ENCODE peak calls at places on chromosomes 1 and 21, in ten cellular contexts. B is aorta, W is WTC11, Y is astrocyte of the cerebellum, U is posterior cingulate gyrus, V is GDM1, J is HL-60, C is hypothalamus, N is PC-3, S is mammary epithelial cell. G is an unnamed sample.

GRCh38 chr1:216075339-216075738 is 347.9 kb downstream of the USH2A start:
- DNase-seq in B (no peak), W (no peak), Y (no peak), U (no peak), V (no peak), J (no peak), C (no peak), N (peak), S (no peak), G (no peak)

GRCh38 chr1:231695439-231696255 is 69.1 kb downstream of the DISC1 start:
- DNase-seq in B (no peak), W (no peak), Y (no peak), U (peak), V (no peak), J (no peak), C (peak), N (no peak), S (no peak), G (no peak)

GRCh38 chr1:93358293-93358692 is 12.6 kb downstream of the DR1 start:
- DNase-seq in B (no peak), W (peak), Y (no peak), U (no peak), V (no peak), J (no peak), C (no peak), N (no peak), S (no peak), G (no peak)

GRCh38 chr1:102834688-102835320 is 273.5 kb downstream of the COL11A1 start:
- DNase-seq in B (no peak), W (no peak), Y (no peak), U (no peak), V (no peak), J (no peak), C (no peak), N (peak), S (no peak), G (no peak)

GRCh38 chr1:157170677-157171515 is 32.7 kb upstream of the ETV3 start:
- DNase-seq in B (no peak), W (peak), Y (no peak), U (no peak), V (peak), J (no peak), C (no peak), N (peak), S (peak), G (peak)

GRCh38 chr21:38467911-38468310 is 30.4 kb downstream of the ERG start:
- DNase-seq in B (no peak), W (peak), Y (no peak), U (no peak), V (no peak), J (no peak), C (no peak), N (no peak), S (peak), G (peak)

GRCh38 chr1:8120693-8121260 is 94.7 kb upstream of the ERRFI1 start:
- DNase-seq in B (peak), W (no peak), Y (no peak), U (no peak), V (no peak), J (no peak), C (no peak), N (peak), S (peak), G (peak)

GRCh38 chr1:169868978-169869377 is 24.7 kb downstream of the SCYL3 start:
- DNase-seq in B (no peak), W (no peak), Y (no peak), U (no peak), V (no peak), J (no peak), C (no peak), N (peak), S (no peak), G (no peak)

GRCh38 chr1:232880354-232880753 is 70.1 kb upstream of the NTPCR start:
- DNase-seq in B (no peak), W (peak), Y (no peak), U (peak), V (no peak), J (no peak), C (peak), N (peak), S (peak), G (peak)

GRCh38 chr1:8182034-8182761 is 135.7 kb upstream of the SLC45A1 start:
- DNase-seq in B (no peak), W (no peak), Y (no peak), U (no peak), V (no peak), J (no peak), C (no peak), N (peak), S (peak), G (no peak)

GRCh38 chr21:34205811-34206635 is 132.6 kb downstream of the MRPS6 start:
- DNase-seq in B (no peak), W (no peak), Y (peak), U (no peak), V (no peak), J (no peak), C (no peak), N (peak), S (no peak), G (peak)

GRCh38 chr1:220278991-220279390 is 6.7 kb upstream of the RAB3GAP2 start:
- DNase-seq in B (no peak), W (no peak), Y (peak), U (no peak), V (no peak), J (no peak), C (no peak), N (no peak), S (peak), G (no peak)

GRCh38 chr1:218297867-218298266 is 12.8 kb downstream of the RRP15 start:
- DNase-seq in B (no peak), W (no peak), Y (no peak), U (no peak), V (no peak), J (no peak), C (no peak), N (peak), S (no peak), G (no peak)

GRCh38 chr21:25369524-25370300 is 237.6 kb downstream of the MRPL39 start:
- DNase-seq in B (no peak), W (no peak), Y (peak), U (no peak), V (no peak), J (no peak), C (no peak), N (peak), S (no peak), G (no peak)

GRCh38 chr21:41817228-41817627 is 50.4 kb upstream of the RIPK4 start:
- DNase-seq in B (peak), W (peak), Y (peak), U (peak), V (no peak), J (peak), C (peak), N (peak), S (peak), G (peak)

GRCh38 chr1:7549277-7549676 is 221.8 kb upstream of the VAMP3 start:
- DNase-seq in B (peak), W (no peak), Y (peak), U (peak), V (no peak), J (peak), C (no peak), N (peak), S (peak), G (peak)

GRCh38 chr1:118811156-118811555 is 177.0 kb downstream of the TBX15 start:
- DNase-seq in B (no peak), W (no peak), Y (no peak), U (no peak), V (no peak), J (no peak), C (no peak), N (no peak), S (no peak), G (no peak)

GRCh38 chr1:63817152-63817667 is 43.4 kb downstream of the ROR1 start:
- DNase-seq in B (no peak), W (no peak), Y (no peak), U (no peak), V (no peak), J (no peak), C (no peak), N (peak), S (no peak), G (no peak)

GRCh38 chr21:35026617-35027557 is 22.2 kb downstream of the RUNX1 start:
- DNase-seq in B (peak), W (peak), Y (no peak), U (peak), V (peak), J (peak), C (no peak), N (no peak), S (no peak), G (peak)

GRCh38 chr21:33265664-33266049 is 510 bp upstream of the IL10RB start:
- DNase-seq in B (no peak), W (no peak), Y (no peak), U (no peak), V (no peak), J (peak), C (peak), N (peak), S (peak), G (peak)

G was measured in NB4.